ENCODE peak calls at places on chromosomes 16 and 17, in five cellular contexts. One of them, this sample, is unnamed.
A peak's percentile ranks its signal among the peaks of the same experiment; 100 is the strongest.

GRCh38 chr16:79795556-79795955 is 195.0 kb upstream of the MAF start:
- DNase-seq in stimulated activated CD4-positive, alpha-beta T cell treated with anti-CD3 and anti-CD28 coated beads, Interleukin-4, amount 100 ng/mL, for 4 hours: no peak
- DNase-seq in GM06990: no peak
- DNase-seq in NCI-H1694: no peak
- DNase-seq in HTR-8/SVneo: no peak
- DNase-seq in this sample: no peak

GRCh38 chr17:56358651-56359050 is 205.4 kb downstream of the ANKFN1 start:
- DNase-seq in stimulated activated CD4-positive, alpha-beta T cell treated with anti-CD3 and anti-CD28 coated beads, Interleukin-4, amount 100 ng/mL, for 4 hours: no peak
- DNase-seq in GM06990: no peak
- DNase-seq in NCI-H1694: no peak
- DNase-seq in HTR-8/SVneo: peak; percentile 26
- DNase-seq in this sample: no peak

GRCh38 chr17:78925662-78926555 is 722 bp upstream of the TIMP2 start:
- DNase-seq in stimulated activated CD4-positive, alpha-beta T cell treated with anti-CD3 and anti-CD28 coated beads, Interleukin-4, amount 100 ng/mL, for 4 hours: no peak
- DNase-seq in GM06990: no peak
- DNase-seq in NCI-H1694: no peak
- DNase-seq in HTR-8/SVneo: peak; percentile 75
- DNase-seq in this sample: no peak

GRCh38 chr17:75535119-75535537 is 9.6 kb downstream of the LLGL2 start:
- DNase-seq in stimulated activated CD4-positive, alpha-beta T cell treated with anti-CD3 and anti-CD28 coated beads, Interleukin-4, amount 100 ng/mL, for 4 hours: peak; percentile 47
- DNase-seq in GM06990: peak; percentile 71
- DNase-seq in NCI-H1694: no peak
- DNase-seq in HTR-8/SVneo: no peak
- DNase-seq in this sample: no peak

GRCh38 chr16:83967091-83967490 is 953 bp upstream of the NECAB2 start:
- DNase-seq in stimulated activated CD4-positive, alpha-beta T cell treated with anti-CD3 and anti-CD28 coated beads, Interleukin-4, amount 100 ng/mL, for 4 hours: no peak
- DNase-seq in GM06990: no peak
- DNase-seq in NCI-H1694: peak; percentile 13
- DNase-seq in HTR-8/SVneo: no peak
- DNase-seq in this sample: no peak

GRCh38 chr17:40303706-40304450 is 5.1 kb upstream of the RARA start:
- DNase-seq in stimulated activated CD4-positive, alpha-beta T cell treated with anti-CD3 and anti-CD28 coated beads, Interleukin-4, amount 100 ng/mL, for 4 hours: no peak
- DNase-seq in GM06990: no peak
- DNase-seq in NCI-H1694: no peak
- DNase-seq in HTR-8/SVneo: no peak
- DNase-seq in this sample: no peak

GRCh38 chr16:90077757-90078593 is 844 bp upstream of the PRDM7 start:
- DNase-seq in stimulated activated CD4-positive, alpha-beta T cell treated with anti-CD3 and anti-CD28 coated beads, Interleukin-4, amount 100 ng/mL, for 4 hours: no peak
- DNase-seq in GM06990: peak; percentile 30
- DNase-seq in NCI-H1694: peak; percentile 29
- DNase-seq in HTR-8/SVneo: no peak
- DNase-seq in this sample: no peak

GRCh38 chr16:59633996-59634579 is 900.0 kb upstream of the GOT2 start:
- DNase-seq in stimulated activated CD4-positive, alpha-beta T cell treated with anti-CD3 and anti-CD28 coated beads, Interleukin-4, amount 100 ng/mL, for 4 hours: no peak
- DNase-seq in GM06990: no peak
- DNase-seq in NCI-H1694: no peak
- DNase-seq in HTR-8/SVneo: no peak
- DNase-seq in this sample: no peak

GRCh38 chr16:83704656-83705055 is 103.1 kb upstream of the HSBP1 start:
- DNase-seq in stimulated activated CD4-positive, alpha-beta T cell treated with anti-CD3 and anti-CD28 coated beads, Interleukin-4, amount 100 ng/mL, for 4 hours: no peak
- DNase-seq in GM06990: no peak
- DNase-seq in NCI-H1694: no peak
- DNase-seq in HTR-8/SVneo: no peak
- DNase-seq in this sample: no peak

GRCh38 chr16:28933176-28933575 is 1.4 kb downstream of the CD19 start:
- DNase-seq in stimulated activated CD4-positive, alpha-beta T cell treated with anti-CD3 and anti-CD28 coated beads, Interleukin-4, amount 100 ng/mL, for 4 hours: no peak
- DNase-seq in GM06990: no peak
- DNase-seq in NCI-H1694: no peak
- DNase-seq in HTR-8/SVneo: no peak
- DNase-seq in this sample: no peak

This sample was measured in GM12864.